ENCODE peak calls at places on chromosomes 11 and 22, in nine cellular contexts. One of them, this sample, is unnamed.

GRCh38 chr11:93005239-93005638 is 35.8 kb downstream of the MTNR1B start:
- DNase-seq in hepatocyte: no peak
- DNase-seq in naive thymus-derived CD4-positive, alpha-beta T cell: no peak
- DNase-seq in amniotic stem cell: no peak
- DNase-seq in stimulated activated CD8-positive, alpha-beta memory T cell treated with anti-CD3 and anti-CD28 coated beads, Interleukin-4, amount 100 ng/mL, for 1 hour: no peak
- DNase-seq in left ventricle myocardium inferior: no peak
- DNase-seq in CD8-positive, alpha-beta memory T cell: no peak
- DNase-seq in Peyer's patch: no peak
- DNase-seq in fibroblast of gingiva: peak
- DNase-seq in this sample: peak

GRCh38 chr11:13388741-13389140 is 74.3 kb downstream of the BTBD10 start:
- DNase-seq in hepatocyte: no peak
- DNase-seq in naive thymus-derived CD4-positive, alpha-beta T cell: no peak
- DNase-seq in amniotic stem cell: no peak
- DNase-seq in stimulated activated CD8-positive, alpha-beta memory T cell treated with anti-CD3 and anti-CD28 coated beads, Interleukin-4, amount 100 ng/mL, for 1 hour: no peak
- DNase-seq in left ventricle myocardium inferior: no peak
- DNase-seq in CD8-positive, alpha-beta memory T cell: no peak
- DNase-seq in Peyer's patch: no peak
- DNase-seq in fibroblast of gingiva: no peak
- DNase-seq in this sample: no peak

GRCh38 chr11:70400643-70401042 is 2.3 kb downstream of the CTTN start:
- DNase-seq in hepatocyte: no peak
- DNase-seq in naive thymus-derived CD4-positive, alpha-beta T cell: no peak
- DNase-seq in amniotic stem cell: no peak
- DNase-seq in stimulated activated CD8-positive, alpha-beta memory T cell treated with anti-CD3 and anti-CD28 coated beads, Interleukin-4, amount 100 ng/mL, for 1 hour: no peak
- DNase-seq in left ventricle myocardium inferior: no peak
- DNase-seq in CD8-positive, alpha-beta memory T cell: no peak
- DNase-seq in Peyer's patch: no peak
- DNase-seq in fibroblast of gingiva: no peak
- DNase-seq in this sample: no peak

GRCh38 chr11:12418019-12418611 is 40.7 kb downstream of the PARVA start:
- DNase-seq in hepatocyte: no peak
- DNase-seq in naive thymus-derived CD4-positive, alpha-beta T cell: no peak
- DNase-seq in amniotic stem cell: no peak
- DNase-seq in stimulated activated CD8-positive, alpha-beta memory T cell treated with anti-CD3 and anti-CD28 coated beads, Interleukin-4, amount 100 ng/mL, for 1 hour: no peak
- DNase-seq in left ventricle myocardium inferior: no peak
- DNase-seq in CD8-positive, alpha-beta memory T cell: no peak
- DNase-seq in Peyer's patch: no peak
- DNase-seq in fibroblast of gingiva: no peak
- DNase-seq in this sample: no peak

GRCh38 chr11:67731583-67731982 is 57.2 kb upstream of the ALDH3B2 start:
- DNase-seq in hepatocyte: no peak
- DNase-seq in naive thymus-derived CD4-positive, alpha-beta T cell: no peak
- DNase-seq in amniotic stem cell: no peak
- DNase-seq in stimulated activated CD8-positive, alpha-beta memory T cell treated with anti-CD3 and anti-CD28 coated beads, Interleukin-4, amount 100 ng/mL, for 1 hour: no peak
- DNase-seq in left ventricle myocardium inferior: no peak
- DNase-seq in CD8-positive, alpha-beta memory T cell: no peak
- DNase-seq in Peyer's patch: no peak
- DNase-seq in fibroblast of gingiva: no peak
- DNase-seq in this sample: no peak

GRCh38 chr11:111922803-111923202 is 4.1 kb downstream of the C11orf52 start:
- DNase-seq in hepatocyte: no peak
- DNase-seq in naive thymus-derived CD4-positive, alpha-beta T cell: no peak
- DNase-seq in amniotic stem cell: peak
- DNase-seq in stimulated activated CD8-positive, alpha-beta memory T cell treated with anti-CD3 and anti-CD28 coated beads, Interleukin-4, amount 100 ng/mL, for 1 hour: no peak
- DNase-seq in left ventricle myocardium inferior: no peak
- DNase-seq in CD8-positive, alpha-beta memory T cell: no peak
- DNase-seq in Peyer's patch: no peak
- DNase-seq in fibroblast of gingiva: peak
- DNase-seq in this sample: no peak

GRCh38 chr11:35177370-35177769 is 38.4 kb downstream of the CD44 start:
- DNase-seq in hepatocyte: no peak
- DNase-seq in naive thymus-derived CD4-positive, alpha-beta T cell: peak
- DNase-seq in amniotic stem cell: no peak
- DNase-seq in stimulated activated CD8-positive, alpha-beta memory T cell treated with anti-CD3 and anti-CD28 coated beads, Interleukin-4, amount 100 ng/mL, for 1 hour: no peak
- DNase-seq in left ventricle myocardium inferior: no peak
- DNase-seq in CD8-positive, alpha-beta memory T cell: peak
- DNase-seq in Peyer's patch: peak
- DNase-seq in fibroblast of gingiva: no peak
- DNase-seq in this sample: no peak

GRCh38 chr11:116192509-116193206 is 580.1 kb downstream of the BUD13 start:
- DNase-seq in hepatocyte: no peak
- DNase-seq in naive thymus-derived CD4-positive, alpha-beta T cell: no peak
- DNase-seq in amniotic stem cell: no peak
- DNase-seq in stimulated activated CD8-positive, alpha-beta memory T cell treated with anti-CD3 and anti-CD28 coated beads, Interleukin-4, amount 100 ng/mL, for 1 hour: no peak
- DNase-seq in left ventricle myocardium inferior: no peak
- DNase-seq in CD8-positive, alpha-beta memory T cell: no peak
- DNase-seq in Peyer's patch: no peak
- DNase-seq in fibroblast of gingiva: no peak
- DNase-seq in this sample: no peak

GRCh38 chr11:67273260-67273990 is 7.2 kb downstream of the GRK2 start:
- DNase-seq in hepatocyte: no peak
- DNase-seq in naive thymus-derived CD4-positive, alpha-beta T cell: no peak
- DNase-seq in amniotic stem cell: no peak
- DNase-seq in stimulated activated CD8-positive, alpha-beta memory T cell treated with anti-CD3 and anti-CD28 coated beads, Interleukin-4, amount 100 ng/mL, for 1 hour: no peak
- DNase-seq in left ventricle myocardium inferior: no peak
- DNase-seq in CD8-positive, alpha-beta memory T cell: no peak
- DNase-seq in Peyer's patch: peak
- DNase-seq in fibroblast of gingiva: no peak
- DNase-seq in this sample: no peak

GRCh38 chr11:116930177-116930576 is 92.8 kb upstream of the APOA1 start:
- DNase-seq in hepatocyte: peak
- DNase-seq in naive thymus-derived CD4-positive, alpha-beta T cell: peak
- DNase-seq in amniotic stem cell: no peak
- DNase-seq in stimulated activated CD8-positive, alpha-beta memory T cell treated with anti-CD3 and anti-CD28 coated beads, Interleukin-4, amount 100 ng/mL, for 1 hour: peak
- DNase-seq in left ventricle myocardium inferior: no peak
- DNase-seq in CD8-positive, alpha-beta memory T cell: peak
- DNase-seq in Peyer's patch: peak
- DNase-seq in fibroblast of gingiva: peak
- DNase-seq in this sample: no peak

GRCh38 chr22:19240813-19241592 is 50.5 kb downstream of the CLTCL1 start:
- DNase-seq in hepatocyte: no peak
- DNase-seq in naive thymus-derived CD4-positive, alpha-beta T cell: no peak
- DNase-seq in amniotic stem cell: no peak
- DNase-seq in stimulated activated CD8-positive, alpha-beta memory T cell treated with anti-CD3 and anti-CD28 coated beads, Interleukin-4, amount 100 ng/mL, for 1 hour: no peak
- DNase-seq in left ventricle myocardium inferior: no peak
- DNase-seq in CD8-positive, alpha-beta memory T cell: no peak
- DNase-seq in Peyer's patch: no peak
- DNase-seq in fibroblast of gingiva: no peak
- DNase-seq in this sample: no peak

GRCh38 chr11:63901660-63902059 is 15.3 kb downstream of the RCOR2 start:
- DNase-seq in hepatocyte: no peak
- DNase-seq in naive thymus-derived CD4-positive, alpha-beta T cell: no peak
- DNase-seq in amniotic stem cell: no peak
- DNase-seq in stimulated activated CD8-positive, alpha-beta memory T cell treated with anti-CD3 and anti-CD28 coated beads, Interleukin-4, amount 100 ng/mL, for 1 hour: no peak
- DNase-seq in left ventricle myocardium inferior: no peak
- DNase-seq in CD8-positive, alpha-beta memory T cell: no peak
- DNase-seq in Peyer's patch: no peak
- DNase-seq in fibroblast of gingiva: no peak
- DNase-seq in this sample: no peak

GRCh38 chr11:64180871-64181270 is 5.1 kb upstream of the STIP1 start:
- DNase-seq in hepatocyte: no peak
- DNase-seq in naive thymus-derived CD4-positive, alpha-beta T cell: no peak
- DNase-seq in amniotic stem cell: no peak
- DNase-seq in stimulated activated CD8-positive, alpha-beta memory T cell treated with anti-CD3 and anti-CD28 coated beads, Interleukin-4, amount 100 ng/mL, for 1 hour: no peak
- DNase-seq in left ventricle myocardium inferior: no peak
- DNase-seq in CD8-positive, alpha-beta memory T cell: no peak
- DNase-seq in Peyer's patch: no peak
- DNase-seq in fibroblast of gingiva: no peak
- DNase-seq in this sample: no peak

GRCh38 chr22:46735747-46736608 is 2.1 kb downstream of the CERK start:
- DNase-seq in hepatocyte: peak
- DNase-seq in naive thymus-derived CD4-positive, alpha-beta T cell: no peak
- DNase-seq in amniotic stem cell: no peak
- DNase-seq in stimulated activated CD8-positive, alpha-beta memory T cell treated with anti-CD3 and anti-CD28 coated beads, Interleukin-4, amount 100 ng/mL, for 1 hour: no peak
- DNase-seq in left ventricle myocardium inferior: no peak
- DNase-seq in CD8-positive, alpha-beta memory T cell: no peak
- DNase-seq in Peyer's patch: no peak
- DNase-seq in fibroblast of gingiva: no peak
- DNase-seq in this sample: no peak

GRCh38 chr11:46808804-46809431 is 37.2 kb downstream of the CKAP5 start:
- DNase-seq in hepatocyte: peak
- DNase-seq in naive thymus-derived CD4-positive, alpha-beta T cell: no peak
- DNase-seq in amniotic stem cell: no peak
- DNase-seq in stimulated activated CD8-positive, alpha-beta memory T cell treated with anti-CD3 and anti-CD28 coated beads, Interleukin-4, amount 100 ng/mL, for 1 hour: no peak
- DNase-seq in left ventricle myocardium inferior: no peak
- DNase-seq in CD8-positive, alpha-beta memory T cell: no peak
- DNase-seq in Peyer's patch: no peak
- DNase-seq in fibroblast of gingiva: peak
- DNase-seq in this sample: peak

GRCh38 chr11:105689636-105690035 is 79.8 kb downstream of the GRIA4 start:
- DNase-seq in hepatocyte: no peak
- DNase-seq in naive thymus-derived CD4-positive, alpha-beta T cell: no peak
- DNase-seq in amniotic stem cell: no peak
- DNase-seq in stimulated activated CD8-positive, alpha-beta memory T cell treated with anti-CD3 and anti-CD28 coated beads, Interleukin-4, amount 100 ng/mL, for 1 hour: no peak
- DNase-seq in left ventricle myocardium inferior: no peak
- DNase-seq in CD8-positive, alpha-beta memory T cell: no peak
- DNase-seq in Peyer's patch: no peak
- DNase-seq in fibroblast of gingiva: no peak
- DNase-seq in this sample: no peak

GRCh38 chr11:15589070-15589626 is 474.4 kb downstream of the INSC start:
- DNase-seq in hepatocyte: no peak
- DNase-seq in naive thymus-derived CD4-positive, alpha-beta T cell: no peak
- DNase-seq in amniotic stem cell: no peak
- DNase-seq in stimulated activated CD8-positive, alpha-beta memory T cell treated with anti-CD3 and anti-CD28 coated beads, Interleukin-4, amount 100 ng/mL, for 1 hour: no peak
- DNase-seq in left ventricle myocardium inferior: no peak
- DNase-seq in CD8-positive, alpha-beta memory T cell: no peak
- DNase-seq in Peyer's patch: no peak
- DNase-seq in fibroblast of gingiva: no peak
- DNase-seq in this sample: no peak

GRCh38 chr11:1458340-1459218 is 28.0 kb downstream of the MOB2 start:
- DNase-seq in hepatocyte: peak
- DNase-seq in naive thymus-derived CD4-positive, alpha-beta T cell: no peak
- DNase-seq in amniotic stem cell: no peak
- DNase-seq in stimulated activated CD8-positive, alpha-beta memory T cell treated with anti-CD3 and anti-CD28 coated beads, Interleukin-4, amount 100 ng/mL, for 1 hour: no peak
- DNase-seq in left ventricle myocardium inferior: peak
- DNase-seq in CD8-positive, alpha-beta memory T cell: no peak
- DNase-seq in Peyer's patch: peak
- DNase-seq in fibroblast of gingiva: peak
- DNase-seq in this sample: no peak

GRCh38 chr22:20645954-20646353 is 128.0 kb upstream of the SERPIND1 start:
- DNase-seq in hepatocyte: no peak
- DNase-seq in naive thymus-derived CD4-positive, alpha-beta T cell: no peak
- DNase-seq in amniotic stem cell: no peak
- DNase-seq in stimulated activated CD8-positive, alpha-beta memory T cell treated with anti-CD3 and anti-CD28 coated beads, Interleukin-4, amount 100 ng/mL, for 1 hour: no peak
- DNase-seq in left ventricle myocardium inferior: no peak
- DNase-seq in CD8-positive, alpha-beta memory T cell: no peak
- DNase-seq in Peyer's patch: no peak
- DNase-seq in fibroblast of gingiva: no peak
- DNase-seq in this sample: no peak

GRCh38 chr11:71307811-71308645 is 55.7 kb upstream of the SHANK2 start:
- DNase-seq in hepatocyte: no peak
- DNase-seq in naive thymus-derived CD4-positive, alpha-beta T cell: no peak
- DNase-seq in amniotic stem cell: no peak
- DNase-seq in stimulated activated CD8-positive, alpha-beta memory T cell treated with anti-CD3 and anti-CD28 coated beads, Interleukin-4, amount 100 ng/mL, for 1 hour: no peak
- DNase-seq in left ventricle myocardium inferior: no peak
- DNase-seq in CD8-positive, alpha-beta memory T cell: no peak
- DNase-seq in Peyer's patch: peak
- DNase-seq in fibroblast of gingiva: no peak
- DNase-seq in this sample: no peak

GRCh38 chr11:69459848-69460539 is 21.5 kb upstream of the LINC01488 start:
- DNase-seq in hepatocyte: no peak
- DNase-seq in naive thymus-derived CD4-positive, alpha-beta T cell: no peak
- DNase-seq in amniotic stem cell: no peak
- DNase-seq in stimulated activated CD8-positive, alpha-beta memory T cell treated with anti-CD3 and anti-CD28 coated beads, Interleukin-4, amount 100 ng/mL, for 1 hour: no peak
- DNase-seq in left ventricle myocardium inferior: no peak
- DNase-seq in CD8-positive, alpha-beta memory T cell: no peak
- DNase-seq in Peyer's patch: no peak
- DNase-seq in fibroblast of gingiva: no peak
- DNase-seq in this sample: no peak

GRCh38 chr22:27372969-27373670 is 428.4 kb downstream of the MN1 start:
- DNase-seq in hepatocyte: peak
- DNase-seq in naive thymus-derived CD4-positive, alpha-beta T cell: no peak
- DNase-seq in amniotic stem cell: no peak
- DNase-seq in stimulated activated CD8-positive, alpha-beta memory T cell treated with anti-CD3 and anti-CD28 coated beads, Interleukin-4, amount 100 ng/mL, for 1 hour: no peak
- DNase-seq in left ventricle myocardium inferior: no peak
- DNase-seq in CD8-positive, alpha-beta memory T cell: no peak
- DNase-seq in Peyer's patch: peak
- DNase-seq in fibroblast of gingiva: no peak
- DNase-seq in this sample: no peak

GRCh38 chr22:44580176-44580575 is 82.1 kb upstream of the RTL6 start:
- DNase-seq in hepatocyte: no peak
- DNase-seq in naive thymus-derived CD4-positive, alpha-beta T cell: no peak
- DNase-seq in amniotic stem cell: no peak
- DNase-seq in stimulated activated CD8-positive, alpha-beta memory T cell treated with anti-CD3 and anti-CD28 coated beads, Interleukin-4, amount 100 ng/mL, for 1 hour: no peak
- DNase-seq in left ventricle myocardium inferior: no peak
- DNase-seq in CD8-positive, alpha-beta memory T cell: no peak
- DNase-seq in Peyer's patch: peak
- DNase-seq in fibroblast of gingiva: no peak
- DNase-seq in this sample: no peak

GRCh38 chr11:76391039-76391438 is 9.9 kb downstream of the GVQW3 start:
- DNase-seq in hepatocyte: no peak
- DNase-seq in naive thymus-derived CD4-positive, alpha-beta T cell: no peak
- DNase-seq in amniotic stem cell: no peak
- DNase-seq in stimulated activated CD8-positive, alpha-beta memory T cell treated with anti-CD3 and anti-CD28 coated beads, Interleukin-4, amount 100 ng/mL, for 1 hour: no peak
- DNase-seq in left ventricle myocardium inferior: no peak
- DNase-seq in CD8-positive, alpha-beta memory T cell: no peak
- DNase-seq in Peyer's patch: no peak
- DNase-seq in fibroblast of gingiva: no peak
- DNase-seq in this sample: no peak

GRCh38 chr11:124877631-124878496 is 12.6 kb downstream of the ROBO3 start:
- DNase-seq in hepatocyte: no peak
- DNase-seq in naive thymus-derived CD4-positive, alpha-beta T cell: no peak
- DNase-seq in amniotic stem cell: no peak
- DNase-seq in stimulated activated CD8-positive, alpha-beta memory T cell treated with anti-CD3 and anti-CD28 coated beads, Interleukin-4, amount 100 ng/mL, for 1 hour: no peak
- DNase-seq in left ventricle myocardium inferior: no peak
- DNase-seq in CD8-positive, alpha-beta memory T cell: no peak
- DNase-seq in Peyer's patch: no peak
- DNase-seq in fibroblast of gingiva: no peak
- DNase-seq in this sample: no peak

GRCh38 chr11:26622201-26622600 is 50.1 kb upstream of the MUC15 start:
- DNase-seq in hepatocyte: no peak
- DNase-seq in naive thymus-derived CD4-positive, alpha-beta T cell: no peak
- DNase-seq in amniotic stem cell: no peak
- DNase-seq in stimulated activated CD8-positive, alpha-beta memory T cell treated with anti-CD3 and anti-CD28 coated beads, Interleukin-4, amount 100 ng/mL, for 1 hour: no peak
- DNase-seq in left ventricle myocardium inferior: no peak
- DNase-seq in CD8-positive, alpha-beta memory T cell: no peak
- DNase-seq in Peyer's patch: no peak
- DNase-seq in fibroblast of gingiva: no peak
- DNase-seq in this sample: peak

GRCh38 chr11:81874627-81875026 is 859.0 kb downstream of the FAM181B start:
- DNase-seq in hepatocyte: no peak
- DNase-seq in naive thymus-derived CD4-positive, alpha-beta T cell: peak
- DNase-seq in amniotic stem cell: no peak
- DNase-seq in stimulated activated CD8-positive, alpha-beta memory T cell treated with anti-CD3 and anti-CD28 coated beads, Interleukin-4, amount 100 ng/mL, for 1 hour: no peak
- DNase-seq in left ventricle myocardium inferior: no peak
- DNase-seq in CD8-positive, alpha-beta memory T cell: peak
- DNase-seq in Peyer's patch: no peak
- DNase-seq in fibroblast of gingiva: no peak
- DNase-seq in this sample: no peak

GRCh38 chr11:65851811-65852507 is 6.0 kb downstream of the CFL1 start:
- DNase-seq in hepatocyte: no peak
- DNase-seq in naive thymus-derived CD4-positive, alpha-beta T cell: no peak
- DNase-seq in amniotic stem cell: no peak
- DNase-seq in stimulated activated CD8-positive, alpha-beta memory T cell treated with anti-CD3 and anti-CD28 coated beads, Interleukin-4, amount 100 ng/mL, for 1 hour: no peak
- DNase-seq in left ventricle myocardium inferior: no peak
- DNase-seq in CD8-positive, alpha-beta memory T cell: no peak
- DNase-seq in Peyer's patch: no peak
- DNase-seq in fibroblast of gingiva: no peak
- DNase-seq in this sample: no peak

GRCh38 chr11:2797741-2798361 is 87.7 kb downstream of the CDKN1C start:
- DNase-seq in hepatocyte: no peak
- DNase-seq in naive thymus-derived CD4-positive, alpha-beta T cell: no peak
- DNase-seq in amniotic stem cell: no peak
- DNase-seq in stimulated activated CD8-positive, alpha-beta memory T cell treated with anti-CD3 and anti-CD28 coated beads, Interleukin-4, amount 100 ng/mL, for 1 hour: no peak
- DNase-seq in left ventricle myocardium inferior: peak
- DNase-seq in CD8-positive, alpha-beta memory T cell: no peak
- DNase-seq in Peyer's patch: peak
- DNase-seq in fibroblast of gingiva: no peak
- DNase-seq in this sample: no peak

GRCh38 chr11:67255353-67255752 is 10.9 kb upstream of the GRK2 start:
- DNase-seq in hepatocyte: no peak
- DNase-seq in naive thymus-derived CD4-positive, alpha-beta T cell: no peak
- DNase-seq in amniotic stem cell: no peak
- DNase-seq in stimulated activated CD8-positive, alpha-beta memory T cell treated with anti-CD3 and anti-CD28 coated beads, Interleukin-4, amount 100 ng/mL, for 1 hour: no peak
- DNase-seq in left ventricle myocardium inferior: no peak
- DNase-seq in CD8-positive, alpha-beta memory T cell: no peak
- DNase-seq in Peyer's patch: no peak
- DNase-seq in fibroblast of gingiva: no peak
- DNase-seq in this sample: no peak

GRCh38 chr11:134988495-134988894 is 576.5 kb upstream of the B3GAT1 start:
- DNase-seq in hepatocyte: no peak
- DNase-seq in naive thymus-derived CD4-positive, alpha-beta T cell: no peak
- DNase-seq in amniotic stem cell: no peak
- DNase-seq in stimulated activated CD8-positive, alpha-beta memory T cell treated with anti-CD3 and anti-CD28 coated beads, Interleukin-4, amount 100 ng/mL, for 1 hour: no peak
- DNase-seq in left ventricle myocardium inferior: no peak
- DNase-seq in CD8-positive, alpha-beta memory T cell: no peak
- DNase-seq in Peyer's patch: no peak
- DNase-seq in fibroblast of gingiva: no peak
- DNase-seq in this sample: no peak

This sample was measured in foreskin keratinocyte.